ENCODE peak calls at places on chromosome 17, in seven cellular contexts. Z is cardiac fibroblast, N is fibroblast of mammary gland, Y is heart right ventricle, L is stomach, J is A549, P is gastrocnemius medialis. G is an unnamed sample.

GRCh38 chr17:604719-605118 is 109.9 kb downstream of the VPS53 start:
- DNase-seq in Z (peak), N (peak), Y (no peak), L (no peak), J (no peak), P (no peak), G (no peak)

GRCh38 chr17:82964851-82965341 is 114.5 kb upstream of the METRNL start:
- DNase-seq in Z (no peak), N (no peak), Y (no peak), L (no peak), J (no peak), P (no peak), G (peak)

GRCh38 chr17:76881966-76882365 is 13.8 kb downstream of the MGAT5B start:
- DNase-seq in Z (no peak), N (no peak), Y (no peak), L (no peak), J (no peak), P (no peak), G (no peak)

GRCh38 chr17:80138856-80139426 is 8.0 kb downstream of the EIF4A3 start:
- DNase-seq in Z (no peak), N (no peak), Y (no peak), L (peak), J (no peak), P (no peak), G (no peak)

GRCh38 chr17:77875881-77876509 is 82.5 kb upstream of the TNRC6C start:
- DNase-seq in Z (no peak), N (peak), Y (peak), L (no peak), J (peak), P (no peak), G (no peak)

GRCh38 chr17:13428611-13429042 is 173.1 kb downstream of the HS3ST3A1 start:
- DNase-seq in Z (no peak), N (peak), Y (no peak), L (no peak), J (no peak), P (no peak), G (no peak)

GRCh38 chr17:20922128-20922670 is 120.6 kb downstream of the USP22 start:
- DNase-seq in Z (peak), N (peak), Y (peak), L (no peak), J (peak), P (no peak), G (no peak)

GRCh38 chr17:69325518-69326301 is 1.2 kb downstream of the ABCA5 start:
- DNase-seq in Z (no peak), N (no peak), Y (no peak), L (no peak), J (no peak), P (no peak), G (no peak)

GRCh38 chr17:74532115-74532514 is 840 bp upstream of the CD300LB start:
- DNase-seq in Z (no peak), N (no peak), Y (no peak), L (peak), J (no peak), P (no peak), G (peak)

GRCh38 chr17:16877102-16877501 is 94.8 kb downstream of the TNFRSF13B start:
- DNase-seq in Z (no peak), N (peak), Y (no peak), L (no peak), J (no peak), P (no peak), G (no peak)

GRCh38 chr17:80656590-80656989 is 112.0 kb downstream of the RPTOR start:
- DNase-seq in Z (no peak), N (no peak), Y (no peak), L (no peak), J (no peak), P (no peak), G (no peak)

GRCh38 chr17:60993497-60993896 is 315.8 kb downstream of the BCAS3 start:
- DNase-seq in Z (no peak), N (no peak), Y (no peak), L (no peak), J (no peak), P (no peak), G (no peak)

GRCh38 chr17:9987779-9988585 is 82.9 kb upstream of the RCVRN start:
- DNase-seq in Z (peak), N (peak), Y (peak), L (no peak), J (peak), P (no peak), G (peak)

GRCh38 chr17:81003711-81004335 is 12.2 kb downstream of the CHMP6 start:
- DNase-seq in Z (no peak), N (no peak), Y (no peak), L (no peak), J (no peak), P (no peak), G (no peak)

GRCh38 chr17:77798481-77798880 is 160.0 kb upstream of the TNRC6C start:
- DNase-seq in Z (no peak), N (no peak), Y (no peak), L (no peak), J (no peak), P (no peak), G (no peak)

GRCh38 chr17:15958484-15958854 is 13.5 kb downstream of the ADORA2B start:
- DNase-seq in Z (no peak), N (no peak), Y (no peak), L (no peak), J (no peak), P (no peak), G (no peak)

GRCh38 chr17:7294614-7295153 is at the start of gene YBX2:
- DNase-seq in Z (no peak), N (no peak), Y (peak), L (peak), J (peak), P (peak), G (peak)

GRCh38 chr17:78434455-78435329 is 56.2 kb downstream of the PGS1 start:
- DNase-seq in Z (no peak), N (no peak), Y (no peak), L (no peak), J (no peak), P (no peak), G (no peak)

GRCh38 chr17:82076785-82077591 is 11.4 kb upstream of the DUS1L start:
- DNase-seq in Z (no peak), N (no peak), Y (no peak), L (no peak), J (no peak), P (no peak), G (no peak)

GRCh38 chr17:512926-513325 is 160.3 kb upstream of the RPH3AL start:
- DNase-seq in Z (peak), N (peak), Y (no peak), L (no peak), J (no peak), P (no peak), G (peak)

GRCh38 chr17:70677783-70678647 is 508.7 kb downstream of the KCNJ2 start:
- DNase-seq in Z (no peak), N (no peak), Y (no peak), L (no peak), J (no peak), P (no peak), G (peak)

GRCh38 chr17:42843358-42843934 is 934 bp upstream of the AOC2 start:
- DNase-seq in Z (peak), N (peak), Y (no peak), L (no peak), J (peak), P (no peak), G (peak)

GRCh38 chr17:83086197-83086880 is 6.9 kb downstream of the METRNL start:
- DNase-seq in Z (no peak), N (no peak), Y (no peak), L (no peak), J (no peak), P (no peak), G (no peak)

GRCh38 chr17:60902399-60902798 is 224.7 kb downstream of the BCAS3 start:
- DNase-seq in Z (peak), N (peak), Y (no peak), L (no peak), J (no peak), P (no peak), G (no peak)

GRCh38 chr17:66829386-66829864 is 5.5 kb upstream of the CACNG5 start:
- DNase-seq in Z (peak), N (peak), Y (no peak), L (peak), J (peak), P (no peak), G (no peak)

GRCh38 chr17:82889496-82890338 is 49.9 kb upstream of the ZNF750 start:
- DNase-seq in Z (no peak), N (peak), Y (no peak), L (peak), J (no peak), P (no peak), G (no peak)

GRCh38 chr17:74288785-74289184 is 14.8 kb downstream of the DNAI2 start:
- DNase-seq in Z (no peak), N (no peak), Y (no peak), L (no peak), J (no peak), P (no peak), G (no peak)

GRCh38 chr17:17021194-17021863 is 20.9 kb upstream of the MPRIP start:
- DNase-seq in Z (peak), N (no peak), Y (peak), L (peak), J (peak), P (no peak), G (peak)

GRCh38 chr17:78357687-78358537 is 2.0 kb downstream of the SOCS3 start:
- DNase-seq in Z (peak), N (no peak), Y (peak), L (no peak), J (peak), P (no peak), G (no peak)

GRCh38 chr17:78449983-78450382 is 71.5 kb downstream of the PGS1 start:
- DNase-seq in Z (no peak), N (no peak), Y (no peak), L (no peak), J (no peak), P (no peak), G (no peak)

GRCh38 chr17:43556292-43556691 is 10.2 kb upstream of the ETV4 start:
- DNase-seq in Z (peak), N (peak), Y (no peak), L (peak), J (peak), P (no peak), G (peak)

GRCh38 chr17:66737524-66737923 is 97.4 kb upstream of the CACNG5 start:
- DNase-seq in Z (peak), N (peak), Y (peak), L (no peak), J (no peak), P (no peak), G (peak)

GRCh38 chr17:9199474-9200196 is 178.3 kb downstream of the NTN1 start:
- DNase-seq in Z (no peak), N (peak), Y (no peak), L (no peak), J (no peak), P (no peak), G (no peak)

GRCh38 chr17:31318298-31319190 is 2.9 kb downstream of the EVI2A start:
- DNase-seq in Z (peak), N (peak), Y (peak), L (peak), J (no peak), P (peak), G (peak)

GRCh38 chr17:76643553-76644148 is at the start of gene ST6GALNAC1:
- DNase-seq in Z (no peak), N (no peak), Y (peak), L (peak), J (peak), P (no peak), G (no peak)

DNA sequence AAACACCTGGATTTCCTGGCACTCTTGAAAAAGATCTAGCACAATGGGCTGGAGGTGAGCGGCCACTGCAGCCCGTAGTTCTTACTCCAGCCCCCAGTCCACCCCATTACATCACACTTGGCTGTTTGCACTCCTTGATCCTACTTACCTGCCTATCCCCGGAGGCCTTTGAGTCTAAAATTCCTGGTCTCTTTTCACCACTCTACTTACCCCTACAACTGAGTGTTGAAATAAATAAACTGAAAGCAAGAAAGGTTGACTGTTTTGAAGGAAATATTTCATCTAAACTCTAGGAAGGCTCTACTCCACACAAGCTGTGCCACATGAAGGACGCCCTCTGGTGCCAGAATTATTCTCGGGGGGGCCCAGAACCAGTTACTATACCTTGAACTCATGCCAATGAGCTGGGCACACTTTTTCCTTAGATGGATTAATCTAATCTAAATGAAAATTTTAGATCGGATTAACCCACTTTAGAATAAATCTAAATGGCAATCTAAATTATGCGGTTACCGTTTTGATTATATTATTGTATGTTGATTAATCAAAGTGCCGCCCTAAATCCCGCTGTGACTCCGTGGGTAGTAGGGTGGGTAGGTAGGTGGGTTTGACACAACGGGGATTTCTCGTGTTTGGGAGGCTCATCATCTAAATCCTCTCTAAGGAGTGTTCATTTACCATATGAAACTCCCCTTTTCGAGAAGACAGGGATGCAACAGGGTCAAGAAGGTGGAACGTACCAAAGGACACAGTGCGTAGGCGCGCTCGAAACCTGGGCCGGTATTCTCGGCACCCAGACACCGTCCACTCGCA is 651 bp upstream of the EIF1 start:
- DNase-seq in Z (peak), N (no peak), Y (peak), L (peak), J (peak), P (no peak), G (peak)
- TF ChIP-seq CTCF in Z (no peak), N (peak), Y (no peak), L (no peak), J (peak), P (no peak), G (peak)

GRCh38 chr17:58327363-58328194 is 1.0 kb downstream of the TSPOAP1 start:
- DNase-seq in Z (no peak), N (no peak), Y (no peak), L (no peak), J (no peak), P (no peak), G (no peak)

GRCh38 chr17:58329808-58330543 is 1.4 kb upstream of the TSPOAP1 start:
- DNase-seq in Z (no peak), N (no peak), Y (no peak), L (no peak), J (no peak), P (no peak), G (no peak)

GRCh38 chr17:58330544-58330996 is 2.0 kb upstream of the TSPOAP1 start:
- DNase-seq in Z (no peak), N (no peak), Y (no peak), L (no peak), J (no peak), P (no peak), G (no peak)

GRCh38 chr17:58328195-58329034 is at the start of gene TSPOAP1:
- DNase-seq in Z (no peak), N (no peak), Y (no peak), L (no peak), J (no peak), P (no peak), G (no peak)

GRCh38 chr17:58329035-58329807 is 626 bp upstream of the TSPOAP1 start:
- DNase-seq in Z (no peak), N (no peak), Y (no peak), L (peak), J (no peak), P (no peak), G (peak)
- TF ChIP-seq CTCF in Z (peak), N (peak), Y (no peak), L (no peak), J (peak), P (no peak), G (no peak)

DNA sequence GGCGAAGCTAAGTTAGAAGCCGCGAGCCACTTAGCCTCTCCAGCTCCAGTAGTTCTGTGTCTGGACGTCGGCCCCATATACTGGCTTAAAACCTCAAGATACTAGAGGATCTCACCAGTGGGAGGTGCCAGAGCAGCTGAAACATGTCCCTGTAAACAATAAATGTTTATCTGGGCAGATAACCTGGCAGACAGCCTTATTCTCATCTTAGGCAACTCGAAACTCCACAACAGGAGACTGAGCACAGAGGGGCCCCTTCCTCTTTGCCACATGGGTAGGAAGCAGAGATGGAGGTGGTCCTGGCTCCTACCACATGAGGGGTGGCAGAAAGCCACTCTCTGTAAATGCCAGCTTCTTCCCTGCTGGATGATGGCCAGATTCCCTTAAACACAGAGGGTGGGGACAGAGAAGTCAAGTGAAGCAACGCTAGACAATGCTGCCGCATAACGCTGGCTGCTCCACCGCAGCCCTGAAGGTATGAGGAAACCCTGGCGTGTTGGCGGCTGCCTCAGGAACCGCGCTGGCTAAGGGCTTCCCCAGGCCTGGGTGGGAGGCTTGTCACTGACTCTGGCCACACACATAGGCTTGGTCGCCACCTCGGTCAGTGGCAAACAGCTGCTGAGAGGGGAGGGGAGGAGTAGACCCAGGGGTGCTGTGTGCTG is 67.9 kb downstream of the HIC1 start:
- DNase-seq in Z (peak), N (peak), Y (peak), L (peak), J (no peak), P (peak), G (peak)
- TF ChIP-seq CTCF in Z (peak), N (no peak), Y (no peak), L (no peak), J (no peak), P (no peak), G (peak)

DNA sequence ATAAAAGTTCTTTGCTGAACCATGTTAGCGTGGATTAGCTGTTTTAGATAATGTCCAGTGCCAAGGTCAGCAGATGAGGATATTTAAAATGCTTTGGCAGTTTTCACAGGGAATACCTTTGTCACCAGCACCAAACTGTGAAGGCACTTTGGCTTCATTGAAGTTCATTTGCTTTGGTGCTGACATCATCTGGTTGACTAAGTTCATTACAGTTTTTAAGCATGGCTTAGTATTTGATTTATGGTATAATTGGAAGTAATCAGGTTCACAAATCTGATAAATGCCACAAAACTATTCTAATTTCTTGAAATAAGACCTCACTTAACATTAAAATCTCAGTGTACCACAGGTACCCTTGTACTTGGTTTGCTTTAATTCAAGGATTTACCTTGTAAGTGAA is 4.3 kb downstream of the GID4 start:
- DNase-seq in Z (peak), N (peak), Y (no peak), L (no peak), J (peak), P (no peak), G (no peak)
- TF ChIP-seq CTCF in Z (no peak), N (peak), Y (no peak), L (no peak), J (peak), P (no peak), G (no peak)

DNA sequence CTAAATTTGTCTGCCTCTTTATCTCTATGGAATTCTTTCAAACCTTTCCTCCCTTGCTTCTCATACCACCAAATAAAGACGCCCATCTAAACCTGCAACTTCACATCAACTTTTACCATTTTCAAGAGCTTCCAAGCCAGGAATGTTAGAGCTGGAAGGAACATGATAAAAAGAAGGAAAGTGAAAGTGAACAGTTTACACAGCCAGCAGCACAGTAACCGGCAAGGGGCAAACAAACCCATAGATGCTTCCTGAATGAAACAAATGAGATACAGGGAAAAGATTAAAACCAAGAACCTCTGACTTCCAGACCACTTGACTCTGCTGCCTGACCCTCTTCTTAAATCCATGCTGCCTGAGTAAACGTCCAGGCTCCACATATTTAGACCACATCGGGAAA is 231.1 kb upstream of the CA10 start:
- DNase-seq in Z (no peak), N (no peak), Y (no peak), L (no peak), J (no peak), P (no peak), G (no peak)
- TF ChIP-seq CTCF in Z (no peak), N (no peak), Y (no peak), L (no peak), J (no peak), P (no peak), G (no peak)

DNA sequence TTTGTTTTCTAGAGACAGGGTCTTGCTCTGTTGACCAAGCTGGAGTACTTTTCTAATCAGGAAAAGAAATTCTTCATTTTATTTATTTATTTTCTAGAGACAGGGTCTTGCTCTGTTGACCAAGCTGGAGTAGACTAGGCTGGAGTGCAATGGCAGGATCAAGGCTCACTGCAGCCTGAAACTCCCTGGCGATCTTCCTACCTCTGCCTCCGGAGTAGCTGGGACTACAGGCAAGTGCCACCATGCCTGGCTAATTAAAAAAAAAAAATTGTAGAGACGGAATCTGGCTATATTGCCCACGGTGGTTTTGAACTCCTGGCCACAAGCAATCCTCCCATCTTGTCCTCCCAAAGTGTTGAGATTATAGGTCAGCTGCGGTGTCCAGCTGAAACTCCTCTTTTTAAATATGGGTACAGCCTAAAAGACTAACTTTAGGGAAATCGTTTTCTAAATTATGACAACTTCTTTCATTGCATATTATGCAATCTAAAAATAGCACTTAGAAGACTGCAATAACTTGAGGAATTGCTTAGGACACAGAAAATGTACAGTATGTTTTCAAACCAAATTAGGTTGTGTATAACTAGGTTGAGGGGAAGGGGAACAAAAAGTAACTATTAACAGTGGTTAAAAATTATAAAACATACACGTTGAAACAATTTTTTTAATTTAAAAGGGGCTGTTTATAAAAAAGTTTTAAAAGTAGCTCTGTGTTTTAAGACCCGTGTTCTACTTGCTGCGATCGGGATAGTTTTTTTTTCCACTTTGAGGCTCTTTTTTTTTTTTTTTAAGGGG is 4.8 kb downstream of the PRAC1 start:
- DNase-seq in Z (no peak), N (no peak), Y (no peak), L (no peak), J (no peak), P (no peak), G (no peak)
- TF ChIP-seq CTCF in Z (no peak), N (no peak), Y (no peak), L (no peak), J (no peak), P (no peak), G (no peak)

G was measured in adrenal gland.